ENCODE peak calls at places on chromosome 6, in five cellular contexts. H is PC-3, A is GM23338, R is HCT116, E is MM.1S. Z is an unnamed sample.

GRCh38 chr6:113909224-113909856 is 52.2 kb downstream of the MARCKS start:
- DNase-seq in H (peak), E (peak), A (peak), R (peak), Z (peak)

GRCh38 chr6:69624944-69625343 is 171.9 kb downstream of the LMBRD1 start:
- DNase-seq in H (no peak), A (no peak), E (no peak), R (no peak), Z (no peak)

GRCh38 chr6:82646231-82646615 is 282.6 kb downstream of the TPBG start:
- DNase-seq in R (no peak), E (no peak), A (no peak), H (peak), Z (no peak)

GRCh38 chr6:109420751-109421150 is 19.7 kb downstream of the PPIL6 start:
- DNase-seq in A (no peak), H (peak), E (no peak), R (no peak), Z (no peak)

GRCh38 chr6:16690244-16691142 is 70.8 kb downstream of the ATXN1 start:
- DNase-seq in H (peak), A (no peak), R (no peak), E (no peak), Z (no peak)

GRCh38 chr6:80508885-80509630 is 402.6 kb downstream of the BCKDHB start:
- DNase-seq in E (no peak), R (no peak), A (no peak), H (peak), Z (no peak)

GRCh38 chr6:35299674-35300073 is 2.1 kb downstream of the DEF6 start:
- DNase-seq in E (no peak), R (no peak), A (no peak), H (no peak), Z (peak)

GRCh38 chr6:69022991-69023390 is 387.9 kb downstream of the ADGRB3 start:
- DNase-seq in R (no peak), A (no peak), E (no peak), H (peak), Z (no peak)

GRCh38 chr6:147023148-147023547 is 181.1 kb upstream of the STXBP5 start:
- DNase-seq in H (no peak), A (no peak), E (no peak), R (no peak), Z (no peak)

GRCh38 chr6:127136786-127137185 is 18.3 kb downstream of the RSPO3 start:
- DNase-seq in R (no peak), A (no peak), E (no peak), H (no peak), Z (no peak)

GRCh38 chr6:143843689-143844405 is 709 bp downstream of the LTV1 start:
- DNase-seq in A (no peak), E (no peak), R (no peak), H (no peak), Z (peak)

GRCh38 chr6:157219201-157220200 is 103.8 kb downstream of the TMEM242 start:
- DNase-seq in H (peak), A (peak), R (no peak), E (no peak), Z (no peak)

GRCh38 chr6:34094474-34095135 is 51.3 kb downstream of the GRM4 start:
- DNase-seq in E (no peak), H (no peak), R (no peak), A (no peak), Z (no peak)

GRCh38 chr6:3410385-3411360 is 46.2 kb downstream of the SLC22A23 start:
- DNase-seq in A (peak), R (peak), H (peak), E (no peak), Z (peak)

GRCh38 chr6:65650086-65650485 is 56.9 kb downstream of the EYS start:
- DNase-seq in E (no peak), A (no peak), R (no peak), H (no peak), Z (no peak)

GRCh38 chr6:22943331-22943730 is 374.0 kb downstream of the HDGFL1 start:
- DNase-seq in H (no peak), A (no peak), R (no peak), E (no peak), Z (no peak)

DNA sequence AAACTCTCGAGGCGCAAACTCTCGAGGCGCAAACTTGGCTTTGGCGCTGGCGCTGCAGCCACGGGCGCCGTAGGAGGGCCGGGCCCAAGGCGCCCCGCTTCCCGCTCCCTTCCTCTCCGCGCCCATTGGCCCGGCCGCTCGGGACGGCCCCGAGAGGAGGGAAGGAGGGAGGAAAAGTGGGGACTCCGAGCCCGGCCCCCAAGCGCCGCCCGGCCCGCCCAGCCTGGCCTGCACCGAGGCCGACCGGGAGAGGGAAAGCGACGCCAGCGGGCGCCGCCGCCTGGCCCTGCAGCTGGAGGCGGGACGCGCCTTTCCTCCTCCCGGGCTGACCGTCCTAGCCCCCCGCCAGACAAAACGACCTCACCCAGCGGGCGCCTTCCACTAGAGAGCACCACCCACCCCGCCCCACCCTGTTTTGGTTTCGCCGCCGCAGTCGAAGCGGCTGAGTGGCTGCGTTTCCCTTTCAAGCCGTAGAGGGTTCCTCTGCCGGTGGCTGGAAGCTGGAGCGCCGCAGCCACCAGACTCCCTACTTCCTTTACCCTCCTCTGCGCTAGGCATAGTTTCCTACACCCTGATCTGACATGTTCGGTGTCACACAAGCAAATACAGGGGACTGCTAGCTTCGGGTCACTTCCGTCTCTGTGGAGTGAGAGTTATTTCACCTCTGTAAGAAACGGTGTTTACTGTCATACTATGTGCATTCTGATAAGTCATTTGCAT is at the start of gene MBOAT1:
- DNase-seq in A (peak), H (peak), E (peak), R (peak), Z (peak)
- TF ChIP-seq CTCF in A (peak), H (no peak), E (no peak), R (no peak), Z (no peak)

GRCh38 chr6:169629256-169629655 is 72.6 kb downstream of the WDR27 start:
- DNase-seq in E (no peak), A (no peak), H (no peak), R (no peak), Z (no peak)

GRCh38 chr6:169635345-169635744 is 66.5 kb downstream of the WDR27 start:
- DNase-seq in R (no peak), E (no peak), A (no peak), H (no peak), Z (no peak)

GRCh38 chr6:169627736-169628423 is 73.9 kb downstream of the WDR27 start:
- DNase-seq in A (no peak), E (no peak), H (no peak), R (no peak), Z (no peak)

GRCh38 chr6:169638388-169638787 is 63.4 kb downstream of the WDR27 start:
- DNase-seq in R (no peak), A (no peak), H (no peak), E (no peak), Z (no peak)

DNA sequence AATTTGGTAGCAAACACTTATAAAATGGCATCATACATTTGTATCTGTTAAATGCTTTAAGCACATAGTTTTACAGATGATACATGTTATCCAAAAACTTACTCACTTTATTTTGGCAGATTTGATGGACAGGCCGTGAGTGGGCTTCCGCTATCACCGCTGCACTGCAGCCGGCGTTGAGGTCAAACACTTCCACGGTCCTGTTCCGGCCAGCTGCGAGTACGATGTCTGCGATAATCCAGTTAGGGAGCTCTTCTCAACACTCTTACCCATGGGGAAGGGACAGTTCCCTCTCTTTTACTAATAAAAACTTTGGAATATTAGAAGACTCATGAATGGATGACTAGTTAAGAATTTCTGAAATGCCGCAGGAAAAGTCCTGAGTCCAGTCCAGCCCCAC is 69.0 kb downstream of the WDR27 start:
- DNase-seq in E (no peak), A (no peak), H (no peak), R (no peak), Z (no peak)
- H3K4me2 ChIP-seq in E (no peak), A (no peak), H (no peak), R (no peak), Z (no peak)

GRCh38 chr6:14865609-14866100 is 380.2 kb upstream of the JARID2 start:
- DNase-seq in A (no peak), E (no peak), R (no peak), H (no peak), Z (peak)
- TF ChIP-seq EZH2phosphoT487 in A (no peak), E (no peak), R (no peak), H (no peak), Z (no peak)

DNA sequence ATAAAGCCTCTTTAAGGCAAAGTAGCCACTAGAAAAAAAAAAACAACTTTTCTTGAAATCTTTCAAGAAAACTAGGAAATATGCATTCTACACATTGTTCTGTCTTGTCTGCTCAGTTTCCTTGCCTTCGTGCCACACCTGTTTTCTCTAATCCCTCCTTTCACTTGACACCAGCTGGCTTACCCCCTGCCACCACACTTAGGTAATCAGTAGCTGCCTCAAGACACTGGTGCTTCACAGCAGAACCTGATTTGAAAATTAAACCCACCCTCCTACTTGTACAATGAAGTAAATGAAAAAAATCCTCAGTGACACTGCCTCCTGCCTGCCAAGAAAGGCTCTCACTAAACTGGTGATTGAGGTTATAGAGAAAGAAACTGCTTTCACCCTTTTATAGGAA is 45.8 kb upstream of the SCML4 start:
- DNase-seq in H (no peak), E (peak), R (no peak), A (peak), Z (peak)
- TF ChIP-seq CTCF in H (no peak), E (peak), R (peak), A (peak), Z (peak)